ENCODE peak calls at places on chromosomes 5 and 9, in five cellular contexts. One of them, this sample, is unnamed.

GRCh38 chr5:106825379-106825778 is 845.4 kb downstream of the EFNA5 start:
- DNase-seq in mammary epithelial cell: no peak
- DNase-seq in neural progenitor cell: no peak
- DNase-seq in HCT116: no peak
- DNase-seq in uterus: no peak
- DNase-seq in this sample: no peak

GRCh38 chr5:14090755-14091154 is 52.4 kb upstream of the TRIO start:
- DNase-seq in HCT116: no peak
- DNase-seq in uterus: no peak
- DNase-seq in mammary epithelial cell: no peak
- DNase-seq in neural progenitor cell: no peak
- DNase-seq in this sample: no peak

GRCh38 chr5:14114615-14115251 is 28.4 kb upstream of the TRIO start:
- DNase-seq in mammary epithelial cell: no peak
- DNase-seq in neural progenitor cell: no peak
- DNase-seq in HCT116: no peak
- DNase-seq in uterus: no peak
- DNase-seq in this sample: no peak

GRCh38 chr5:116942622-116943021 is 368.0 kb upstream of the SEMA6A start:
- DNase-seq in neural progenitor cell: no peak
- DNase-seq in uterus: no peak
- DNase-seq in HCT116: no peak
- DNase-seq in mammary epithelial cell: no peak
- DNase-seq in this sample: no peak

GRCh38 chr9:70049672-70050271 is 6.1 kb downstream of the MAMDC2 start:
- DNase-seq in mammary epithelial cell: no peak
- DNase-seq in neural progenitor cell: no peak
- DNase-seq in uterus: peak; percentile 98
- DNase-seq in HCT116: no peak
- DNase-seq in this sample: no peak

GRCh38 chr5:143001764-143002351 is 231.7 kb downstream of the ARHGAP26 start:
- DNase-seq in uterus: no peak
- DNase-seq in mammary epithelial cell: peak; percentile 42
- DNase-seq in neural progenitor cell: no peak
- DNase-seq in HCT116: no peak
- DNase-seq in this sample: no peak

GRCh38 chr9:131755541-131756198 is 15.8 kb upstream of the RAPGEF1 start:
- DNase-seq in HCT116: peak; percentile 75
- DNase-seq in uterus: peak; percentile 50
- DNase-seq in mammary epithelial cell: peak; percentile 65
- DNase-seq in neural progenitor cell: peak; percentile 93
- DNase-seq in this sample: peak; percentile 84

GRCh38 chr9:85202596-85202995 is 533.1 kb downstream of the NTRK2 start:
- DNase-seq in mammary epithelial cell: peak; percentile 86
- DNase-seq in HCT116: no peak
- DNase-seq in uterus: no peak
- DNase-seq in neural progenitor cell: no peak
- DNase-seq in this sample: no peak

GRCh38 chr5:83955916-83956315 is 235.3 kb upstream of the HAPLN1 start:
- DNase-seq in uterus: no peak
- DNase-seq in neural progenitor cell: no peak
- DNase-seq in mammary epithelial cell: peak; percentile 56
- DNase-seq in HCT116: no peak
- DNase-seq in this sample: no peak

GRCh38 chr5:36948650-36949049 is 72.1 kb downstream of the NIPBL start:
- DNase-seq in neural progenitor cell: no peak
- DNase-seq in uterus: no peak
- DNase-seq in mammary epithelial cell: no peak
- DNase-seq in HCT116: no peak
- DNase-seq in this sample: no peak

GRCh38 chr5:140595538-140595937 is 30.9 kb downstream of the SLC35A4 start:
- DNase-seq in neural progenitor cell: no peak
- DNase-seq in mammary epithelial cell: peak; percentile 19
- DNase-seq in uterus: no peak
- DNase-seq in HCT116: no peak
- DNase-seq in this sample: no peak

GRCh38 chr9:121754655-121755436 is 103.4 kb downstream of the DAB2IP start:
- DNase-seq in neural progenitor cell: no peak
- DNase-seq in mammary epithelial cell: peak; percentile 65
- DNase-seq in HCT116: no peak
- DNase-seq in uterus: no peak
- DNase-seq in this sample: no peak

GRCh38 chr5:15500326-15500958 is 462 bp downstream of the FBXL7 start:
- DNase-seq in mammary epithelial cell: peak; percentile 13
- DNase-seq in uterus: peak; percentile 60
- DNase-seq in HCT116: no peak
- DNase-seq in neural progenitor cell: peak; percentile 68
- DNase-seq in this sample: no peak

GRCh38 chr9:124180557-124180956 is 77.2 kb upstream of the NEK6 start:
- DNase-seq in neural progenitor cell: no peak
- DNase-seq in mammary epithelial cell: no peak
- DNase-seq in uterus: no peak
- DNase-seq in HCT116: no peak
- DNase-seq in this sample: no peak

GRCh38 chr9:36871606-36872005 is 162.5 kb downstream of the PAX5 start:
- DNase-seq in uterus: no peak
- DNase-seq in mammary epithelial cell: no peak
- DNase-seq in HCT116: no peak
- DNase-seq in neural progenitor cell: no peak
- DNase-seq in this sample: no peak

GRCh38 chr9:95049761-95050160 is 267.7 kb downstream of the FANCC start:
- DNase-seq in neural progenitor cell: no peak
- DNase-seq in uterus: no peak
- DNase-seq in HCT116: no peak
- DNase-seq in mammary epithelial cell: no peak
- DNase-seq in this sample: no peak

GRCh38 chr9:107360098-107360497 is 77.0 kb downstream of the RAD23B start:
- DNase-seq in HCT116: no peak
- DNase-seq in neural progenitor cell: no peak
- DNase-seq in mammary epithelial cell: no peak
- DNase-seq in uterus: no peak
- DNase-seq in this sample: no peak

GRCh38 chr5:36777105-36777757 is 99.3 kb upstream of the NIPBL start:
- DNase-seq in HCT116: peak; percentile 15
- DNase-seq in neural progenitor cell: peak; percentile 64
- DNase-seq in uterus: no peak
- DNase-seq in mammary epithelial cell: peak; percentile 8
- DNase-seq in this sample: peak; percentile 31

GRCh38 chr9:98121096-98121495 is 2.1 kb upstream of the TRIM14 start:
- DNase-seq in mammary epithelial cell: peak; percentile 37
- DNase-seq in neural progenitor cell: no peak
- DNase-seq in uterus: peak; percentile 34
- DNase-seq in HCT116: no peak
- DNase-seq in this sample: no peak

GRCh38 chr5:1757511-1757910 is 42.1 kb downstream of the MRPL36 start:
- DNase-seq in HCT116: no peak
- DNase-seq in mammary epithelial cell: no peak
- DNase-seq in neural progenitor cell: no peak
- DNase-seq in uterus: no peak
- DNase-seq in this sample: no peak

GRCh38 chr5:150146862-150147579 is 8.6 kb downstream of the PDGFRB start:
- DNase-seq in uterus: no peak
- DNase-seq in mammary epithelial cell: no peak
- DNase-seq in HCT116: no peak
- DNase-seq in neural progenitor cell: no peak
- DNase-seq in this sample: no peak
- H3K4me1 ChIP-seq in uterus: peaks cover 19% of the 10 kb centered on the region
- H3K4me1 ChIP-seq in mammary epithelial cell: peaks cover 15% of the 10 kb centered on the region
- H3K4me1 ChIP-seq in HCT116: no peaks in the 10 kb centered on the region
- H3K4me1 ChIP-seq in neural progenitor cell: peaks cover 26% of the 10 kb centered on the region
- H3K4me1 ChIP-seq in this sample: peaks cover 5% of the 10 kb centered on the region

GRCh38 chr5:123914333-123914732 is 402.4 kb downstream of the CSNK1G3 start:
- DNase-seq in neural progenitor cell: no peak
- DNase-seq in mammary epithelial cell: no peak
- DNase-seq in HCT116: no peak
- DNase-seq in uterus: no peak
- DNase-seq in this sample: no peak

GRCh38 chr5:123921193-123921592 is 409.2 kb downstream of the CSNK1G3 start:
- DNase-seq in HCT116: no peak
- DNase-seq in neural progenitor cell: no peak
- DNase-seq in uterus: no peak
- DNase-seq in mammary epithelial cell: no peak
- DNase-seq in this sample: no peak

GRCh38 chr5:123916331-123917121 is 404.5 kb downstream of the CSNK1G3 start:
- DNase-seq in uterus: no peak
- DNase-seq in mammary epithelial cell: peak; percentile 38
- DNase-seq in neural progenitor cell: no peak
- DNase-seq in HCT116: peak; percentile 41
- DNase-seq in this sample: no peak
- H3K4me3 ChIP-seq in uterus: no peak overlapping the region
- H3K4me3 ChIP-seq in mammary epithelial cell: no peak overlapping the region
- H3K4me3 ChIP-seq in neural progenitor cell: no peak overlapping the region
- H3K4me3 ChIP-seq in HCT116: peak overlapping the region; percentile 11
- H3K4me3 ChIP-seq in this sample: no peak overlapping the region

DNA sequence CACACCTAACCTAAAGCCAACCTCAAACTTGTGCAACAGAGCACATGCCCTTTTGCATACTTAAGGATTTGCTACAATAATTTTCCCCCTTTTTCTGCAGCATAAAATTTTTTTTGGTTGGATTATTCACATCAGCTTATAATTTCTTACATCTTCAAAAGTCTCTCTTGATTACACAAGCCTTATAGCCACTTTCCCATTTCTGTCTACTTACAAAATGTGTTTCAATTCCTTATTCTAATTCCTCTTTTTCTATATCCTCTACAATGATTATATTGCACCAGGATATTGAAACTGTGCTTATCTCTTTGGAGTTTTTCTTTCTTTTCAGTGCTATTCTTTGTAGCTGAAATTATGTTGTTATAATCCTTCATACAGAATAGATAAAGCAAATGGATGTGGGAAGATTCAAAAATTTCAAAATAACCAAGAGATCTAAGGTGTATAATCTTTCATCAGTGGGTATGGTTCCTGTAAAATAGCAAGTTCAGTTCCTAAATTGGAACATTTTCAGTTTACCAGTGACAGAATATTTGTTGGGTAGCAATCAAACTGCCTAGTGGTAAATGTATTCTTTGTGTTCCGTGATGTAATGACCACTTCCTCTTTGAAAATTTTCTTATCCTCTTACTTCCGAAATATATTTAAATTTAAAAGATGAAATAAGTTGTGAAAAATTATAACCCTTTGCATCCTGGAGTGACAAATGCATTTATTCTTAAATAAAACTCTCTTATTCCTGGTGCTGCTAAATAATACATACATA is 386.8 kb upstream of the CHD1 start:
- DNase-seq in neural progenitor cell: no peak
- DNase-seq in uterus: no peak
- DNase-seq in mammary epithelial cell: no peak
- DNase-seq in HCT116: no peak
- DNase-seq in this sample: no peak
- H3K27me3 ChIP-seq in neural progenitor cell: no peaks in the 10 kb centered on the region
- H3K27me3 ChIP-seq in uterus: no peaks in the 10 kb centered on the region
- H3K27me3 ChIP-seq in mammary epithelial cell: peaks cover 3% of the 10 kb centered on the region
- H3K27me3 ChIP-seq in HCT116: no peaks in the 10 kb centered on the region
- H3K27me3 ChIP-seq in this sample: no peaks in the 10 kb centered on the region

GRCh38 chr5:175351126-175351525 is 92.9 kb downstream of the DRD1 start:
- DNase-seq in mammary epithelial cell: no peak
- DNase-seq in HCT116: no peak
- DNase-seq in uterus: no peak
- DNase-seq in neural progenitor cell: no peak
- DNase-seq in this sample: no peak
- H3K4me1 ChIP-seq in mammary epithelial cell: no peaks in the 10 kb centered on the region
- H3K4me1 ChIP-seq in HCT116: peaks cover 45% of the 10 kb centered on the region
- H3K4me1 ChIP-seq in uterus: no peaks in the 10 kb centered on the region
- H3K4me1 ChIP-seq in neural progenitor cell: peaks cover 10% of the 10 kb centered on the region
- H3K4me1 ChIP-seq in this sample: no peaks in the 10 kb centered on the region

This sample was measured in iPS DF 6.9.